ENCODE peak calls at places on chromosomes 1 and 21, in eight cellular contexts. A is GM12878, N is K562, B is HepG2, E is HCT116, M is upper lobe of left lung, Y is GM23338, U is Panc1. T is an unnamed sample.

GRCh38 chr1:177945943-177946650 is 23.8 kb downstream of the SEC16B start:
- ATAC-seq in A (peak; percentile 82), N (peak; percentile 90), B (peak; percentile 93), E (peak; percentile 89), M (peak; percentile 49), Y (peak; percentile 90), U (peak; percentile 84), T (peak; percentile 17)

GRCh38 chr1:206025283-206025820 is 1.7 kb upstream of the CTSE start:
- ATAC-seq in A (no peak), N (no peak), B (no peak), E (no peak), M (peak; percentile 68), Y (no peak), U (no peak), T (no peak)

GRCh38 chr1:47387921-47388509 is 28.1 kb upstream of the FOXE3 start:
- ATAC-seq in A (no peak), N (no peak), B (no peak), E (no peak), M (no peak), Y (no peak), U (peak; percentile 47), T (no peak)

GRCh38 chr1:41802532-41803501 is 115.9 kb downstream of the HIVEP3 start:
- ATAC-seq in A (peak; percentile 50), N (no peak), B (no peak), E (peak; percentile 57), M (peak; percentile 64), Y (no peak), U (no peak), T (peak; percentile 81)

GRCh38 chr1:201356236-201356635 is 21.2 kb downstream of the TNNT2 start:
- ATAC-seq in A (no peak), N (no peak), B (no peak), E (no peak), M (no peak), Y (no peak), U (no peak), T (no peak)

GRCh38 chr1:167219646-167220536 is 795 bp upstream of the POU2F1 start:
- ATAC-seq in A (peak; percentile 67), N (peak; percentile 67), B (peak; percentile 58), E (peak; percentile 69), M (peak; percentile 81), Y (peak; percentile 71), U (peak; percentile 73), T (peak; percentile 14)

GRCh38 chr1:110639724-110640386 is 33.7 kb upstream of the KCNA2 start:
- ATAC-seq in A (no peak), N (no peak), B (no peak), E (no peak), M (no peak), Y (no peak), U (no peak), T (no peak)

GRCh38 chr21:29145354-29145782 is 14.9 kb downstream of the MAP3K7CL start:
- ATAC-seq in A (no peak), N (no peak), B (no peak), E (no peak), M (no peak), Y (no peak), U (peak; percentile 84), T (peak; percentile 83)

GRCh38 chr1:224592636-224593579 is 23.2 kb upstream of the CNIH3 start:
- ATAC-seq in A (peak; percentile 81), N (no peak), B (no peak), E (peak; percentile 47), M (no peak), Y (peak; percentile 29), U (no peak), T (no peak)

GRCh38 chr21:9008636-9009035 is 1512.7 kb upstream of the TPTE start:
- ATAC-seq in A (no peak), N (peak; percentile 37), B (no peak), E (no peak), M (peak; percentile 80), Y (no peak), U (no peak), T (no peak)

GRCh38 chr1:13830616-13831280 is 130.8 kb downstream of the PRDM2 start:
- ATAC-seq in A (no peak), N (no peak), B (no peak), E (no peak), M (peak; percentile 76), Y (no peak), U (no peak), T (no peak)

GRCh38 chr21:42845296-42845965 is 33.9 kb downstream of the WDR4 start:
- ATAC-seq in A (no peak), N (no peak), B (no peak), E (no peak), M (no peak), Y (no peak), U (no peak), T (no peak)

GRCh38 chr1:21903638-21904474 is 33.3 kb downstream of the HSPG2 start:
- ATAC-seq in A (no peak), N (no peak), B (no peak), E (no peak), M (no peak), Y (no peak), U (no peak), T (no peak)

GRCh38 chr1:89489037-89489729 is 35.4 kb upstream of the LRRC8B start:
- ATAC-seq in A (no peak), N (no peak), B (no peak), E (no peak), M (no peak), Y (no peak), U (no peak), T (peak; percentile 13)

GRCh38 chr1:183958958-183959357 is 78.6 kb downstream of the COLGALT2 start:
- ATAC-seq in A (no peak), N (no peak), B (no peak), E (no peak), M (no peak), Y (no peak), U (no peak), T (peak; percentile 34)

GRCh38 chr1:3790501-3790923 is 5.8 kb downstream of the LRRC47 start:
- ATAC-seq in A (no peak), N (no peak), B (no peak), E (no peak), M (no peak), Y (no peak), U (peak; percentile 7), T (peak; percentile 23)

GRCh38 chr1:186740324-186740723 is 60.1 kb upstream of the PTGS2 start:
- ATAC-seq in A (peak; percentile 66), N (no peak), B (no peak), E (no peak), M (no peak), Y (no peak), U (no peak), T (no peak)

GRCh38 chr21:14526816-14527689 is 19.1 kb downstream of the SAMSN1 start:
- ATAC-seq in A (peak; percentile 11), N (peak; percentile 65), B (no peak), E (no peak), M (no peak), Y (no peak), U (no peak), T (no peak)

GRCh38 chr1:22556391-22557104 is 6.7 kb upstream of the EPHA8 start:
- ATAC-seq in A (no peak), N (peak; percentile 39), B (peak; percentile 70), E (no peak), M (no peak), Y (peak; percentile 84), U (peak; percentile 19), T (no peak)

GRCh38 chr1:169945171-169945570 is 51.5 kb upstream of the SCYL3 start:
- ATAC-seq in A (no peak), N (no peak), B (no peak), E (no peak), M (no peak), Y (peak; percentile 61), U (no peak), T (peak; percentile 25)

GRCh38 chr1:94589728-94590127 is 48.2 kb upstream of the F3 start:
- ATAC-seq in A (no peak), N (no peak), B (peak; percentile 34), E (no peak), M (no peak), Y (no peak), U (no peak), T (no peak)

DNA sequence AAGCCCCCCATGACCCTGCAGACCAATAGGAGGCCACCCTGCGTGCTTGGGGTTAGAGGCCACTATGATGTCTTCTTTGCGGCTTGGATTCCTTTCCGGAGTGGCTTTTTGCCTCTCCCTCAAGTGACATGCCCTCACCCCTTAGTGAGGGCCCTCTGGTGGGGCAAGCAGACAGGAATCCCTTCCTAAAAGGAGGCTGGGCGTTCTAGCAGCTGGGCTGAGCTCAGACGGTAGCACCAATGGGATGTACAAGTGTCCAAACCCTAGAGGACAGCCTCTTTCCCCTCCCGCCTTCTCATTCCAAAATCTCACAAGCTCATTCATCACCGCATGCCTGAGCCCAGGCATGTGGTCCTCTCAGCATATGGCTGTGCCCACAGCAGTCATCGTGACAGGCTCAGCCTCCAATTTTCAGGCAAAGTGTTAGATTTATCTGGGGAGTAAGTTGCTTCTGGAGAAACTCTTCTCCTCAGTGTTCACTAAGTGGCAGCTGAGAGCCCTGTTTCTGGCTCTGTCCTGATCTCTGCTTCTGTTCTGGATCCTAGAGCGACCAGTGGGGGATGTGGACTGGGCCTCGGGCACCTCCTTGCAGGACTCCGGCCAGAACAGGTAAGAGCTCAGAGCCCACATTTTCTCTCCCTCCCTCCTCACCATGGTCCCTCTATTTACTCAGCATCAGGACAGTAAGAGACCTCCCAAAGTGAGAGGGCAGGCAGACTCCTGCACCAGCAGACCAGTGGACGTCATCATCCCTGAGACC is 4.8 kb downstream of the KIAA1614 start:
- ATAC-seq in A (peak; percentile 21), N (no peak), B (peak; percentile 52), E (peak; percentile 86), M (no peak), Y (peak; percentile 3), U (peak; percentile 71), T (no peak)
- TF ChIP-seq CTCF in A (peak; percentile 24), N (no peak), B (peak; percentile 33), E (peak; percentile 35), M (no peak), Y (peak; percentile 23), U (peak; percentile 17), T (no peak)

GRCh38 chr1:159957824-159958268 is 3.8 kb upstream of the SLAMF9 start:
- ATAC-seq in A (no peak), N (peak; percentile 83), B (no peak), E (no peak), M (no peak), Y (no peak), U (peak; percentile 70), T (no peak)
- TF ChIP-seq POLR2AphosphoS5 in A (no peak), N (no peak), B (no peak), E (no peak), M (no peak), Y (no peak), U (no peak), T (no peak)

GRCh38 chr1:29230553-29231378 is at the start of gene MECR:
- ATAC-seq in A (peak; percentile 99), N (peak; percentile 97), B (peak; percentile 94), E (peak; percentile 92), M (peak; percentile 96), Y (peak; percentile 93), U (peak; percentile 99), T (peak; percentile 97)
- TF ChIP-seq CTCF in A (peak; percentile 26), N (peak; percentile 42), B (peak; percentile 75), E (peak; percentile 20), M (peak; percentile 20), Y (no peak), U (peak; percentile 54), T (peak; percentile 32)

DNA sequence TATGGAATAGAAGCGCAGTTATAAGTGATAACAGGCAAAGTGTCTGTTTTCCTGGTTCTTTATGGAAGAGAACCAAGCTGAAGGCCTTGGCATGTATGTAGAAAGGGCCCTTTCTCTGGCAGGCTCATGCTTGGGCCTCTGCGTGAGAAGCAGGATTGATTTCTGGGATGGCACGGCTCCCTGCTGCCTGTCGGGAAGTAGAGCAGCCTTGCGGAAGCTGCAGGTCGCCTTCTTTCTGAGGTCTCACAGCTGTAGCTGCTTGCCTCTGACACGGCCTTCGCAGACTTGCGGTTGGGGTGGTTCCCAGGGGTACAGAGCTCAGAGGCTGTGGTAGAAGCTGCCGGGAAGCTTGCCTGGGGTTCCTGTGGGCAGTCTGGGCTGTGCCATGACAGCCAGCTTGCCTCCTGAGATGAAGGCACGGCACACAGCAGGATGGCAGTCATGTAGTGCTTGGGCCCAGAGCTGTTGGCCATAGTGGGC is 39.4 kb downstream of the TRAPPC10 start:
- ATAC-seq in A (no peak), N (no peak), B (no peak), E (no peak), M (peak; percentile 21), Y (no peak), U (no peak), T (peak; percentile 61)
- TF ChIP-seq POLR2AphosphoS5 in A (no peak), N (no peak), B (no peak), E (no peak), M (peak; percentile 37), Y (no peak), U (no peak), T (peak; percentile 80)